ENCODE peak calls at places on chromosomes 2 and 18, in eight cellular contexts. B, P, Z, N, G, S, T and Q are unnamed samples.

GRCh38 chr2:52416340-52416739 is 1351.3 kb upstream of the CHAC2 start:
- DNase-seq in B (no peak), P (no peak), Z (no peak), N (no peak), G (peak), S (no peak), T (no peak), Q (no peak)

GRCh38 chr18:53165770-53166169 is 825.8 kb downstream of the DCC start:
- DNase-seq in B (no peak), P (no peak), Z (no peak), N (no peak), G (no peak), S (no peak), T (no peak), Q (no peak)

GRCh38 chr2:186726938-186727337 is 33.1 kb downstream of the FAM171B start:
- DNase-seq in B (no peak), P (no peak), Z (no peak), N (no peak), G (peak), S (no peak), T (peak), Q (no peak)

GRCh38 chr2:226079186-226079585 is 679.7 kb downstream of the NYAP2 start:
- DNase-seq in B (no peak), P (no peak), Z (no peak), N (no peak), G (peak), S (no peak), T (no peak), Q (no peak)

GRCh38 chr18:58113337-58113736 is 69.3 kb downstream of the NEDD4L start:
- DNase-seq in B (no peak), P (no peak), Z (no peak), N (no peak), G (no peak), S (no peak), T (no peak), Q (no peak)

GRCh38 chr2:121279476-121279875 is 5.5 kb downstream of the TFCP2L1 start:
- DNase-seq in B (no peak), P (no peak), Z (no peak), N (no peak), G (no peak), S (no peak), T (no peak), Q (no peak)

GRCh38 chr2:182298456-182298855 is 128.4 kb downstream of the PDE1A start:
- DNase-seq in B (no peak), P (no peak), Z (no peak), N (no peak), G (no peak), S (no peak), T (no peak), Q (no peak)

GRCh38 chr18:25831226-25831828 is 259.1 kb downstream of the SS18 start:
- DNase-seq in B (no peak), P (no peak), Z (no peak), N (no peak), G (no peak), S (no peak), T (no peak), Q (peak)

GRCh38 chr18:79380816-79381806 is 14.6 kb upstream of the NFATC1 start:
- DNase-seq in B (no peak), P (no peak), Z (peak), N (peak), G (peak), S (peak), T (peak), Q (no peak)

GRCh38 chr2:185921048-185921756 is 182.6 kb downstream of the FSIP2 start:
- DNase-seq in B (no peak), P (no peak), Z (no peak), N (no peak), G (peak), S (no peak), T (no peak), Q (peak)

GRCh38 chr2:224448236-224448635 is 46.3 kb upstream of the FAM124B start:
- DNase-seq in B (no peak), P (no peak), Z (no peak), N (no peak), G (no peak), S (no peak), T (no peak), Q (peak)

GRCh38 chr2:34105015-34105767 is 506.1 kb upstream of the FAM98A start:
- DNase-seq in B (peak), P (no peak), Z (no peak), N (no peak), G (peak), S (no peak), T (peak), Q (peak)

GRCh38 chr18:45962866-45963265 is 4.3 kb downstream of the EPG5 start:
- DNase-seq in B (peak), P (no peak), Z (no peak), N (no peak), G (peak), S (no peak), T (peak), Q (peak)

GRCh38 chr2:3500326-3500899 is 18.9 kb downstream of the ADI1 start:
- DNase-seq in B (no peak), P (no peak), Z (peak), N (no peak), G (no peak), S (no peak), T (peak), Q (no peak)

GRCh38 chr2:170707821-170708795 is 7.0 kb upstream of the SP5 start:
- DNase-seq in B (no peak), P (no peak), Z (peak), N (no peak), G (no peak), S (no peak), T (no peak), Q (no peak)

GRCh38 chr18:40956213-40956612 is 998.8 kb upstream of the PIK3C3 start:
- DNase-seq in B (no peak), P (no peak), Z (no peak), N (no peak), G (no peak), S (no peak), T (no peak), Q (no peak)

GRCh38 chr2:71609029-71609428 is 155.7 kb downstream of the DYSF start:
- DNase-seq in B (no peak), P (no peak), Z (peak), N (no peak), G (no peak), S (no peak), T (peak), Q (no peak)

GRCh38 chr2:71611247-71611646 is 157.9 kb downstream of the DYSF start:
- DNase-seq in B (no peak), P (no peak), Z (peak), N (no peak), G (no peak), S (no peak), T (peak), Q (no peak)

GRCh38 chr2:71610671-71611070 is 157.3 kb downstream of the DYSF start:
- DNase-seq in B (no peak), P (no peak), Z (peak), N (peak), G (no peak), S (no peak), T (peak), Q (no peak)

GRCh38 chr2:71609441-71609840 is 156.1 kb downstream of the DYSF start:
- DNase-seq in B (peak), P (no peak), Z (peak), N (no peak), G (peak), S (no peak), T (peak), Q (peak)

DNA sequence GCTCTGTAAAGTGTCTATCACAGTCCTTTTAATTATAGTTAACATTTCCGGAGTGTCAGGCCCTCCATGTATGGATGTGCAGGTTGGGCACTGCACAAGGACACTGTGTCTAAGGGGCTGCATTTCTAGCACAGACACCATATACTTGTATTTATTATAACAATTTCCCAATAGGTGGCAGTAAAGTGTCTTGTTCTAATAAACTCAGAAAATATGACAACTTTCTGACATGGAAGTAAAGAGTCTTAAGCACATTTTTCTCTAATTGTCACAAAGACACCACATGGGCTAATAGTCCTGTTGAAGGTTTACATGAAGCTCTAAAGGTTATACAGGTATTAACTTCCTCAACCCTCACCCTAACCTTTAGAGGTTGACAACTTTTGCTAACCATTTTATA is 156.6 kb downstream of the DYSF start:
- DNase-seq in B (no peak), P (no peak), Z (no peak), N (no peak), G (peak), S (no peak), T (peak), Q (peak)
- TF ChIP-seq CTCF in B (peak), P (no peak), Z (no peak), N (no peak), G (peak), S (no peak), T (peak), Q (peak)

GRCh38 chr2:60550984-60551240 is 2.5 kb downstream of the BCL11A start:
- DNase-seq in B (no peak), P (no peak), Z (no peak), N (no peak), G (no peak), S (no peak), T (no peak), Q (no peak)
- H3K27ac ChIP-seq in B (no peak), P (peak), Z (no peak), N (no peak), G (no peak), S (peak), T (no peak), Q (no peak)

GRCh38 chr2:153786016-153786415 is 85.7 kb upstream of the GALNT13 start:
- DNase-seq in B (no peak), P (no peak), Z (no peak), N (no peak), G (no peak), S (no peak), T (no peak), Q (no peak)

DNA sequence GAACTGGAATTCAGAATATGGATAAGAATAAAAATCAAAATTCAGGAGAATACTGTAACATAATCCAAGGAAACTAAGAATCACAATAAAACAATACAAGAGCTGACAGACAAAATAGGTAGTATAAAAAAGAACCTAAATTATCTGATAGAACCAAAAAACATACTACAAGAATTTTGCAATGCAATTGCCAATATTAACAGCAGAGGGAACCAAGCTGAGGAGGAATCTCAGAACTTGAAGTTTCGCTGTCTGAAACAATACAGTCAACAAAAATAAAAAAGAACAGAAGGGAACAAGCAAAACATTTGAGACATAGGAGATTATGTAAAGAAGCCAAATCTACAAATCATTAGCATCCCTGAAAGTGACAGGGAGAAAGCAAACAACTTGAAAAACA is 84.1 kb upstream of the GALNT13 start:
- DNase-seq in B (no peak), P (no peak), Z (no peak), N (no peak), G (no peak), S (no peak), T (no peak), Q (no peak)
- TF ChIP-seq CTCF in B (no peak), P (no peak), Z (no peak), N (no peak), G (peak), S (no peak), T (no peak), Q (no peak)

GRCh38 chr2:233384811-233385488 is 30.7 kb downstream of the DGKD start:
- DNase-seq in B (no peak), P (no peak), Z (no peak), N (peak), G (peak), S (no peak), T (no peak), Q (peak)
- H3K27ac ChIP-seq in B (no peak), P (peak), Z (no peak), N (peak), G (peak), S (peak), T (no peak), Q (no peak)

GRCh38 chr18:49152885-49153284 is 202.1 kb upstream of the SMAD7 start:
- DNase-seq in B (no peak), P (no peak), Z (no peak), N (no peak), G (no peak), S (no peak), T (no peak), Q (no peak)

GRCh38 chr18:49151482-49151881 is 200.7 kb upstream of the SMAD7 start:
- DNase-seq in B (no peak), P (no peak), Z (no peak), N (no peak), G (no peak), S (no peak), T (no peak), Q (no peak)

DNA sequence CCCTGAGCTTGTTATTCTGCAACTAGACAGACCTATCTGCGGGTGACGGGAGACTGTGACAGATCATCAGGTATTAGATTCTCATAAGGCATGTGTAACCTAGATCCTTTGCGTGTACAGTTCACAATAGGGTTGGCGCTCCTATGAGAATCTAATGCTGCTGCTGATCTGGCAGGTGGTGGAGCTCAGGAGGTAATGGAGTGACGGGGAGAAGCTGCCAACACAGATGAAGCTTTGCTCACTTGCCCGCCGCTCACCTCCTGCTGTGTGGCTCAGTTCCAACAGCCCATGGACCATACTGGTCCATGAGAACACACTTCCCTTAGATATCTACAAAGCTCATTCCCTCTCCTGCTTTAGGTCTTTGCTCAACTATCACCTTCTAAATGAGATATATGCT is 198.2 kb upstream of the SMAD7 start:
- DNase-seq in B (no peak), P (no peak), Z (no peak), N (no peak), G (no peak), S (no peak), T (no peak), Q (no peak)
- TF ChIP-seq CTCF in B (no peak), P (no peak), Z (no peak), N (no peak), G (no peak), S (no peak), T (no peak), Q (no peak)

DNA sequence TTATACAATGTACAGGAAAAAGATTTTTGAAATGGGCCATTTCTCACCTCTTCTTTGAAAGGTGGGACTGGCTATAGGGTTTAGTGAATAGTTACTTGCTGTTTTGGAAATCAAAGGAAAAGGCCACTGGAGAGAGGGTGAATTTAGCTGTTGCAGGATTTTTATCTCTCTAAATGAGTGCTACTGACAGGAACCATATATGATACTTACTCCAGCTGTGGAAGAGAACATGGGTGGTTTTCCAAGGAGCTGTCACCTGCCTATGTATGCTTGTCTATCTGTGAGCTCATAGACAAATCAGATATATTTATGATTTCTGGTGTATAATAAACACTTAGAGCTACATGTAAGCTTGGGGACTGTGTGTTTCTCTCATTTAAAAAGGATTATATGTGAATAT is 430.4 kb downstream of the MTX2 start:
- DNase-seq in B (no peak), P (no peak), Z (no peak), N (no peak), G (no peak), S (no peak), T (no peak), Q (no peak)
- H3K27ac ChIP-seq in B (no peak), P (no peak), Z (no peak), N (no peak), G (no peak), S (no peak), T (no peak), Q (no peak)